ENCODE peak calls at places on chromosomes 11 and 22, in seven cellular contexts. U is CD8-positive, alpha-beta T cell; O is brain microvascular endothelial cell; C is DND-41; L is naive thymus-derived CD4-positive, alpha-beta T cell; I is PC-3; G is choroid plexus epithelial cell. N is an unnamed sample.

GRCh38 chr22:35335936-35336781 is 36.5 kb downstream of the TOM1 start:
- DNase-seq in U (no peak), O (no peak), C (peak), L (no peak), I (no peak), G (no peak), N (peak)

GRCh38 chr11:125701858-125702621 is 21.4 kb upstream of the ACRV1 start:
- DNase-seq in U (no peak), O (no peak), C (no peak), L (no peak), I (no peak), G (no peak), N (no peak)

GRCh38 chr11:82523141-82523540 is 210.5 kb downstream of the FAM181B start:
- DNase-seq in U (no peak), O (no peak), C (no peak), L (no peak), I (no peak), G (no peak), N (no peak)

GRCh38 chr11:57434640-57435546 is 8.0 kb upstream of the SLC43A3 start:
- DNase-seq in U (no peak), O (peak), C (no peak), L (no peak), I (peak), G (peak), N (no peak)

GRCh38 chr22:33180371-33180770 is 122.2 kb upstream of the SYN3 start:
- DNase-seq in U (no peak), O (no peak), C (no peak), L (no peak), I (no peak), G (no peak), N (no peak)

GRCh38 chr11:11574373-11574772 is 47.4 kb downstream of the GALNT18 start:
- DNase-seq in U (no peak), O (no peak), C (no peak), L (no peak), I (no peak), G (no peak), N (no peak)

GRCh38 chr11:31160504-31161422 is 208.8 kb downstream of the DCDC1 start:
- DNase-seq in U (no peak), O (no peak), C (no peak), L (no peak), I (peak), G (peak), N (peak)

GRCh38 chr11:88174627-88175003 is 628 bp downstream of the RAB38 start:
- DNase-seq in U (peak), O (peak), C (no peak), L (no peak), I (peak), G (peak), N (no peak)

GRCh38 chr11:17267576-17267975 is 9.0 kb upstream of the NUCB2 start:
- DNase-seq in U (no peak), O (no peak), C (peak), L (no peak), I (peak), G (peak), N (peak)

GRCh38 chr11:29100967-29101366 is 915.9 kb downstream of the KCNA4 start:
- DNase-seq in U (no peak), O (no peak), C (no peak), L (no peak), I (no peak), G (no peak), N (no peak)
- H3K4me3 ChIP-seq in U (no peak), O (no peak), C (no peak), L (no peak), I (no peak), G (no peak), N (no peak)

DNA sequence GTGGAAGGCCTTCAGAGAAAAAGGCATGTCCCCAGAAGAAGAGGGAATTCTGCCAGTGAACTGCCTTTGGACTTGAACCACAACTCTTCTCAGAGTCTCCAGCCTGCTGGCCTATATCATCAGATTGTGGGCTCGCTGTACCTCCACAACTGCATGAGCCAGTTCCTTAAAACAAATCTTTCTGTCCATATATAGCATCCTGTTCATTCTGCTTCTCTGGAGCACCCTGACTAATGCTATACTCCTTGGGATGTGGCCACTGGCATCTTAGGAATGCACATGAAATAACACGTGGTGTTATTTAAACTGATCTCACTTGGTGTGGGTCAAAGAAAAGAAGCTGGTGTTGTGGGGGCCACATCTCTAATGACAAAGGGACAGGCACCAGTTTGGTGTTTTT is 58.3 kb upstream of the VSTM5 start:
- DNase-seq in U (no peak), O (peak), C (no peak), L (no peak), I (peak), G (peak), N (no peak)
- H3K4me3 ChIP-seq in U (no peak), O (no peak), C (no peak), L (no peak), I (no peak), G (no peak), N (no peak)

GRCh38 chr22:23565942-23566715 is 14.0 kb downstream of the IGLL1 start:
- DNase-seq in U (no peak), O (no peak), C (peak), L (no peak), I (no peak), G (no peak), N (no peak)
- H3K4me3 ChIP-seq in U (peak), O (peak), C (peak), L (peak), I (no peak), G (peak), N (no peak)

GRCh38 chr11:68399916-68400315 is 60.6 kb upstream of the PPP6R3 start:
- DNase-seq in U (no peak), O (no peak), C (no peak), L (no peak), I (no peak), G (no peak), N (no peak)

GRCh38 chr11:68403831-68404230 is 56.7 kb upstream of the PPP6R3 start:
- DNase-seq in U (no peak), O (no peak), C (no peak), L (no peak), I (no peak), G (no peak), N (no peak)

GRCh38 chr11:68401856-68402255 is 58.7 kb upstream of the PPP6R3 start:
- DNase-seq in U (no peak), O (no peak), C (no peak), L (no peak), I (no peak), G (no peak), N (no peak)

GRCh38 chr11:68403424-68403823 is 57.1 kb upstream of the PPP6R3 start:
- DNase-seq in U (no peak), O (no peak), C (no peak), L (no peak), I (no peak), G (no peak), N (no peak)

GRCh38 chr11:68402355-68403031 is 58.1 kb upstream of the PPP6R3 start:
- DNase-seq in U (no peak), O (no peak), C (no peak), L (no peak), I (peak), G (peak), N (no peak)
- H3K4me3 ChIP-seq in U (no peak), O (no peak), C (no peak), L (no peak), I (no peak), G (no peak), N (no peak)

GRCh38 chr11:96338910-96339703 is 3.9 kb downstream of the MAML2 start:
- DNase-seq in U (peak), O (peak), C (peak), L (peak), I (peak), G (peak), N (no peak)
- H3K4me3 ChIP-seq in U (peak), O (peak), C (no peak), L (peak), I (peak), G (peak), N (no peak)

DNA sequence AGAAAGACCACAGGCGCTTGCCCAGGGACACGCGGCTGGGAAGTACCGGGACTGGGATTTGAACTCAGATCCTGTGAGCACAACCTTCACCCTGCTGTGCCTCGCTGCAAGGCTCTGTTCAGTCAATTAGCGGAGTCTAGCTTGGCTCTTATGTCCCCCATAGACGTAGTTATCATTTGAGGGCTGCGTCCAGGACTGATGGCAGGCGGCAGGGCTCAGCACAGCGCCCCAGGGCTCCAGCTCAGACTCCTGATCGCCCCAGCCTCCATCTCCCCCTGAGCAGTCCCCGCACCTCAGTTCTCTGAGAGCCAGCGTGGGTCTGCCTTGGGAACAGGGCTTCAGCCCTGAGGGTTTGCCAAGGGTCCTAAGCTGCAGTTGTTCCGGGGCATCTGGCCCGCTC is 19.8 kb downstream of the MRGPRG start:
- DNase-seq in U (no peak), O (no peak), C (no peak), L (no peak), I (no peak), G (no peak), N (no peak)
- H3K4me3 ChIP-seq in U (no peak), O (no peak), C (no peak), L (no peak), I (no peak), G (no peak), N (no peak)

DNA sequence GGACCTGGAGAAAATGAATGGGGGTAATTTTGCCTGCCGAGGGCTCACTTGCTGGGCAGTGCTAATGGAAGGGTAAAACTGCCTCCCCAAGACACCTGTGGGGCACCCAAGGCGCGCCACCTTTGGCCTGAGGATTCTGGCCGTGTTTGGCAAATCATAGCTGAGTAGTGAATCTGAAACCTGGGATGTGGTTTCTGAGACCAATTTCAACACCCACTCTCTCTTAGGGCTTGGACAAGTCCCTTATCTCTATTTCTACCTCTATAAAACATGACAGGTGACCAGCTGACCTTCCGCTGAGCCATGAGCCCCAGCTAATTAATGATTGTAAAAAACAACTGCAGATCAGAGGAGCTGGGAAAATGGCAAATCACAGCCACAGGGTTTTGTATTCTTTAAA is 1.5 kb upstream of the PACSIN3 start:
- DNase-seq in U (no peak), O (no peak), C (no peak), L (no peak), I (no peak), G (no peak), N (no peak)
- H3K4me3 ChIP-seq in U (no peak), O (peak), C (no peak), L (no peak), I (no peak), G (peak), N (peak)

DNA sequence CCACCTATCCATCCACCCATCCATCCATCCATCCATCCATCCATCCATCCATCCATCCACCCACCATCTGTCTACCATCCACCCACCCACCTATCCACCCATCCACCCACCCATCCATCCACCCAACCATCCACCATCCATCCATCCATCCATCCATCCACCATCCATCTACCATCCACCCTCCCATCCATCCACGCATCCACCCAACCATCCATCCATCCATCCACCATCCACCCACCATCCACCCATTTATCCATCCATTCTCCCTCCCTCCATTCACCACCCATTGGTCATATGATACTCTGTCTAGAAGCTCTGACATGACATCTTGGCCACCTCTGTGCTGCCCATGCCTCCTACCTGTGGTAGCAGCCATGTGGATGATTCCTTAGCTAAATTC is 31.7 kb downstream of the MUC2 start:
- DNase-seq in U (no peak), O (no peak), C (no peak), L (no peak), I (no peak), G (no peak), N (no peak)
- H3K4me3 ChIP-seq in U (no peak), O (no peak), C (no peak), L (no peak), I (no peak), G (no peak), N (no peak)

GRCh38 chr11:5625281-5625680 is 480 bp downstream of the TRIM34 start:
- DNase-seq in U (no peak), O (no peak), C (no peak), L (no peak), I (no peak), G (no peak), N (no peak)
- H3K4me3 ChIP-seq in U (peak), O (peak), C (peak), L (peak), I (peak), G (peak), N (peak)